ENCODE peak calls at places on chromosomes 12 and 14, in six cellular contexts. N, R, J, H, S and F are unnamed samples.

GRCh38 chr12:107320031-107320928 is 226.9 kb upstream of the CRY1 start:
- DNase-seq in J (peak), S (peak), R (peak), N (no peak), H (peak), F (peak)

GRCh38 chr12:16437281-16437816 is 89.9 kb downstream of the MGST1 start:
- DNase-seq in J (no peak), N (no peak), H (no peak), S (no peak), R (no peak), F (no peak)

GRCh38 chr14:67221248-67221981 is 19.8 kb upstream of the PALS1 start:
- DNase-seq in S (no peak), N (peak), J (peak), R (no peak), H (no peak), F (peak)

GRCh38 chr12:112061127-112061526 is 47.5 kb downstream of the NAA25 start:
- DNase-seq in S (no peak), R (no peak), J (no peak), N (no peak), H (no peak), F (no peak)

GRCh38 chr14:72466325-72466724 is 427.6 kb downstream of the DPF3 start:
- DNase-seq in S (no peak), R (no peak), H (no peak), N (no peak), J (no peak), F (no peak)

GRCh38 chr12:69925291-69925690 is 100.3 kb downstream of the MYRFL start:
- DNase-seq in S (no peak), H (no peak), R (no peak), N (no peak), J (no peak), F (no peak)

GRCh38 chr12:71392521-71393145 is 47.0 kb upstream of the LGR5 start:
- DNase-seq in S (peak), N (peak), H (peak), R (peak), J (peak), F (peak)

GRCh38 chr12:122527478-122527944 is 462 bp downstream of the KNTC1 start:
- DNase-seq in R (peak), S (peak), H (peak), N (no peak), J (peak), F (peak)

GRCh38 chr14:58270628-58271027 is 26.0 kb downstream of the PSMA3 start:
- DNase-seq in J (peak), N (no peak), H (no peak), S (no peak), R (no peak), F (no peak)

GRCh38 chr12:109517619-109518018 is 40.2 kb downstream of the UBE3B start:
- DNase-seq in S (no peak), H (no peak), N (no peak), J (no peak), R (no peak), F (no peak)

GRCh38 chr12:96872946-96873345 is 34.1 kb upstream of the NEDD1 start:
- DNase-seq in J (no peak), R (no peak), N (no peak), S (no peak), H (no peak), F (peak)

GRCh38 chr14:31110872-31111271 is 84.7 kb upstream of the STRN3 start:
- DNase-seq in H (no peak), S (no peak), N (no peak), J (no peak), R (no peak), F (peak)

GRCh38 chr12:2690348-2691000 is 104.3 kb upstream of the FKBP4 start:
- DNase-seq in S (no peak), R (no peak), H (no peak), N (no peak), J (no peak), F (no peak)
- H3K9ac ChIP-seq in S (peak), R (no peak), H (no peak), N (no peak), J (no peak), F (no peak)

DNA sequence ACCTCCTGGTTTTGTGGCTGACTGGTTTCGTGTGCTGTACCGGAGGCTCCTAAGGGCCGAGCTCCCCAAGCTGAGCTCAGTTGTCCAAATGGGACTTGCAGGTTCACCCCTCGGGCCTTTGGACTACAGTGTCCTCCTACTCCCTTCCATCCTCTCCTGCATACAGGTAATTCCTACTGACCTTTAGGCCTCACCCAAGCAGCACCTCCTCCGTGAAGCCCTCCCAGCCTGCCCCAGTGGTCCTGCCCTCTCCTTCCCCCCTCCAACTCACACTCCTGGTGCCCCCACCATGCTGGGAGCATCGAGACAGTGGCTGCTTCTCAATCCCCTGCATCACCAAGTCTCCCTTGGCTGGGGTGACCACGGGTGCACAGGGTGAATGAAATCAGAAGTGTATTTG is 27.1 kb upstream of the YY1 start:
- DNase-seq in R (no peak), J (no peak), S (no peak), N (no peak), H (no peak), F (no peak)
- TF ChIP-seq EZH2phosphoT487 in R (no peak), J (no peak), S (no peak), N (no peak), H (no peak), F (no peak)

GRCh38 chr14:104969741-104970230 is 8.4 kb downstream of the AHNAK2 start:
- DNase-seq in R (no peak), S (no peak), H (no peak), J (no peak), N (no peak), F (no peak)
- H3K9ac ChIP-seq in R (no peak), S (no peak), H (peak), J (peak), N (peak), F (peak)

DNA sequence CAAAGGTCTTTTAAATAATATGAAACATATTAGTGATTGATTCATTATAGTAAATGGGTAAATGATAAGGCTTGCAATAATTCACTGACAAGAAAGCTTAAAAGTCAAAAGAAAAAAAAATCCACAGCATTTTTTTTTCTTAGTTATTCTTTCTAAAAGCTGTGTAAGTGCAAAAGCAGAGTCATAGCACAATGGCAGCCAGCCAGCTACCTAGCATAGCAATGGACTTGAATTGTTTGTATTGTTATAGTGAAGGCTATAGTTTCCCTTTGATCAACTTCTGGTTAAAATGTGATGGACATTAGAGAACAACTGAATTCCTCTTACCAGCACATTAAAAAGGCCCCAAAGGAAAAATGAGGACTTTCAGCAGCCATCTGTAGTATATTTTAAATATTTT is 232.1 kb downstream of the NAV3 start:
- DNase-seq in R (no peak), J (peak), S (no peak), N (no peak), H (no peak), F (peak)
- TF ChIP-seq EZH2phosphoT487 in R (no peak), J (no peak), S (no peak), N (no peak), H (no peak), F (no peak)

DNA sequence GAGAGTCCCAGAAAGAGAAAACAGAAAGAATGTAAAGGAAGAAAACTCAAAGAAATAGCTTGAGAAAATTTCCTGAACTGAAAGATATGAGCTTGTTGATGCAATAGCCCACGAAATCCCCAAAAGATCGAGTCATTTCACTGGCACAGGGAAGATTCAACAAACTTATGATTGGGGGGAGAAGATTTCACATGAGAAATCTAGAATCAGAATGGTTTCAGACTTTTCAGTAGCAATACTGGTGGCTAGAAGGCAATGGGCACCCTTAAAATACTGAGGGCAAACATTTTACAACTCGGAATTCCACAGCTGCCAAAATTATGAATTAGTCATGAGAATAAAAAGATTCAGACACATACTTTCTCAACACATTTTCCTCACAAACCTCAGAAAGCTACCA is 8.9 kb upstream of the KRT7 start:
- DNase-seq in R (no peak), J (peak), S (no peak), N (no peak), H (no peak), F (peak)
- H3K9ac ChIP-seq in R (no peak), J (no peak), S (no peak), N (no peak), H (no peak), F (peak)

GRCh38 chr12:124764451-124764850 is 99.2 kb downstream of the SCARB1 start:
- DNase-seq in H (no peak), J (peak), R (no peak), S (peak), N (no peak), F (peak)
- TF ChIP-seq EZH2phosphoT487 in H (no peak), J (no peak), R (no peak), S (no peak), N (no peak), F (no peak)

DNA sequence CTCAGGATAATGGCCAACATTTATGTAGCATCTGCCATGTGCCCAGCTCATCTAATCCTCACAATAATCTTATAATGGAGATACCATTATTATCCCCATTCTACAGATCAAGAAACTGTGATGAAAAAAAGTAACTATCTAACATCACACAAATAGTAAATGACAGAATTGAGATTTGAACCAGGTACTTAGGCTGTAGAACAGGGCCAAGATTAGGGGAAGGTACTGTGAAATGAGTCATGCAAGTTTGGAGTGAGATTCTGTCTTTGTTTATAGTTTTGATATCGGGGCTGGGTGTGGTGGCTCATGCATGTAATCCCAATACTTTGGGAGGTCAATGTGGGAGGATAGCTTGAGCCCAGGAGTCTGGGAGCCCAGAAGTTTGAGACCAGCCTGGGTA is 1.3 kb upstream of the GNPTAB start:
- DNase-seq in H (no peak), N (no peak), J (peak), R (no peak), S (no peak), F (no peak)
- H3K9ac ChIP-seq in H (no peak), N (no peak), J (no peak), R (no peak), S (no peak), F (no peak)

GRCh38 chr14:39322807-39323206 is 89.1 kb downstream of the MIA2 start:
- DNase-seq in N (no peak), J (no peak), S (no peak), R (no peak), H (no peak), F (peak)
- TF ChIP-seq EZH2phosphoT487 in N (no peak), J (no peak), S (no peak), R (no peak), H (no peak), F (no peak)

GRCh38 chr12:91119089-91119488 is 7.8 kb upstream of the LUM start:
- DNase-seq in J (no peak), R (no peak), N (no peak), S (no peak), H (no peak), F (no peak)
- H3K9ac ChIP-seq in J (no peak), R (no peak), N (no peak), S (no peak), H (no peak), F (no peak)

GRCh38 chr12:95205685-95206084 is 11.6 kb downstream of the FGD6 start:
- DNase-seq in J (peak), S (peak), H (no peak), N (no peak), R (peak), F (peak)

GRCh38 chr12:95203477-95203843 is 13.8 kb downstream of the FGD6 start:
- DNase-seq in J (no peak), S (no peak), R (no peak), N (no peak), H (no peak), F (peak)

GRCh38 chr12:95202691-95203476 is 14.4 kb downstream of the FGD6 start:
- DNase-seq in R (no peak), H (no peak), S (peak), J (peak), N (no peak), F (peak)

GRCh38 chr12:95205016-95205415 is 12.3 kb downstream of the FGD6 start:
- DNase-seq in H (no peak), N (no peak), R (no peak), S (no peak), J (no peak), F (peak)

DNA sequence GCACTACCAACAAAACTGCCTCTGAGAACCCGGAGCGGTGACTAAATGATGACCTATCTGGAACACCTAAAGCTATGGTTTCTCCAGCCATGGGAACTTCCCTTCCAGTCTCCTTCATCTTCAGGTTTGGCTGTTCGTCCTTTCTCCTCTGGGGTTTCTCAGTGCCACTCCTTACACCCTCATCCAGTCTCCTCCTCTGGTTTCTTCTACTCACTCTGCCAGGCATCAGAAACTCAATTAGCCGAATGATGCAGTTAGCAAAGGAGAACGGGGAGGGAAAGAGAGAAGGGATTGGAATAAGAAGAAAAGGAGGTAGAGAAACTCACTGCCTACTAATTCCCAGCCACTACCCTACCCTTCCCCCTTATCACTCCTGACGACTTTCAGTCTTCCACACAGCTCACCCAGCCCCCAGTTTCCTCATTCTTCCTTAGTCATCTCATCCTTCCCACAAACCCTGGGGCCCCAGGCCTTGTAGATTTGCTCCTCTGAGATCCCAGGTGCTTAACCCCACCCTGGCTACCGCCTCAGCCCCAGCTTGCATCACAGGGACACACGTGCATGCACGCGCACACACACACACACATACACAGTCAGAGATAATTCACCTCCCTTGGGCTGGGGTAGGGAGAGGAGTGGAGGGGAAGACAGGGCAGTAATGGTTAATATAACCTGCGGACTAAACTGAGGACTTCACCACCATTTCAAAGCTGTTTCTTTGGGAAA is 13.0 kb downstream of the FGD6 start:
- DNase-seq in S (no peak), J (peak), H (no peak), R (peak), N (peak), F (peak)
- TF ChIP-seq EZH2phosphoT487 in S (no peak), J (no peak), H (no peak), R (no peak), N (no peak), F (no peak)